ENCODE peak calls at places on chromosomes 4 and X, in four cellular contexts. O is H1, V is HCT116, H is K562. G is an unnamed sample.

GRCh38 chr4:102694791-102695190 is 66.0 kb downstream of the MANBA start:
- DNase-seq in V (no peak), H (no peak), O (no peak), G (no peak)

GRCh38 chr4:161664740-161665139 is 499.1 kb downstream of the FSTL5 start:
- DNase-seq in H (no peak), V (no peak), O (no peak), G (no peak)

GRCh38 chr4:102036619-102037376 is 246.3 kb downstream of the BANK1 start:
- DNase-seq in H (no peak), V (no peak), O (no peak), G (no peak)

GRCh38 chrX:86002076-86002896 is 45.1 kb downstream of the CHM start:
- DNase-seq in V (peak), O (peak), H (peak), G (peak)

GRCh38 chrX:76253432-76253831 is 80.6 kb downstream of the PBDC1 start:
- DNase-seq in V (peak), H (peak), O (no peak), G (peak)

GRCh38 chr4:24690436-24690835 is 104.9 kb upstream of the SOD3 start:
- DNase-seq in O (no peak), V (no peak), H (no peak), G (no peak)

GRCh38 chr4:161762796-161763195 is 401.0 kb downstream of the FSTL5 start:
- DNase-seq in V (no peak), H (no peak), O (no peak), G (no peak)

GRCh38 chr4:99998062-99998880 is 48.2 kb upstream of the H2AZ1 start:
- DNase-seq in V (peak), H (no peak), O (no peak), G (peak)

GRCh38 chr4:26298198-26298950 is 22.4 kb upstream of the RBPJ start:
- DNase-seq in H (no peak), O (no peak), V (no peak), G (no peak)

GRCh38 chr4:2768921-2769336 is 12.8 kb upstream of the TNIP2 start:
- DNase-seq in V (no peak), O (no peak), H (no peak), G (no peak)

GRCh38 chr4:122218762-122219161 is 66.6 kb downstream of the BLTP1 start:
- DNase-seq in V (no peak), H (no peak), O (no peak), G (peak)

GRCh38 chrX:118975831-118976598 is 1.6 kb downstream of the LONRF3 start:
- DNase-seq in V (no peak), H (peak), O (no peak), G (peak)

GRCh38 chr4:136865591-136865990 is 666.7 kb downstream of the PCDH18 start:
- DNase-seq in H (no peak), V (no peak), O (no peak), G (no peak)

GRCh38 chr4:73379946-73380345 is 24.1 kb upstream of the ALB start:
- DNase-seq in O (no peak), H (no peak), V (no peak), G (no peak)

GRCh38 chrX:76555816-76556215 is 128.3 kb downstream of the MAGEE1 start:
- DNase-seq in H (peak), V (peak), O (peak), G (peak)

GRCh38 chr4:85092536-85092935 is 126.0 kb upstream of the WDFY3 start:
- DNase-seq in H (no peak), V (no peak), O (no peak), G (no peak)

GRCh38 chr4:22504931-22505330 is 10.9 kb downstream of the ADGRA3 start:
- DNase-seq in H (no peak), O (no peak), V (no peak), G (no peak)

GRCh38 chrX:117196481-117196880 is 733.7 kb upstream of the CT83 start:
- DNase-seq in V (no peak), H (no peak), O (peak), G (no peak)

GRCh38 chrX:119984652-119985051 is 41.1 kb upstream of the NKAP start:
- DNase-seq in V (no peak), H (no peak), O (no peak), G (no peak)
- TF ChIP-seq FOSL1 in V (no peak), H (no peak), O (no peak), G (no peak)

GRCh38 chrX:44874481-44875184 is 1.6 kb downstream of the KDM6A start:
- DNase-seq in O (no peak), H (peak), V (no peak), G (no peak)

GRCh38 chrX:44872817-44873414 is at the start of gene KDM6A:
- DNase-seq in V (peak), O (peak), H (peak), G (peak)

GRCh38 chrX:44873415-44874270 is 655 bp downstream of the KDM6A start:
- DNase-seq in V (no peak), O (peak), H (peak), G (no peak)

GRCh38 chrX:44871114-44871645 is 1.8 kb upstream of the KDM6A start:
- DNase-seq in O (no peak), V (no peak), H (no peak), G (no peak)

DNA sequence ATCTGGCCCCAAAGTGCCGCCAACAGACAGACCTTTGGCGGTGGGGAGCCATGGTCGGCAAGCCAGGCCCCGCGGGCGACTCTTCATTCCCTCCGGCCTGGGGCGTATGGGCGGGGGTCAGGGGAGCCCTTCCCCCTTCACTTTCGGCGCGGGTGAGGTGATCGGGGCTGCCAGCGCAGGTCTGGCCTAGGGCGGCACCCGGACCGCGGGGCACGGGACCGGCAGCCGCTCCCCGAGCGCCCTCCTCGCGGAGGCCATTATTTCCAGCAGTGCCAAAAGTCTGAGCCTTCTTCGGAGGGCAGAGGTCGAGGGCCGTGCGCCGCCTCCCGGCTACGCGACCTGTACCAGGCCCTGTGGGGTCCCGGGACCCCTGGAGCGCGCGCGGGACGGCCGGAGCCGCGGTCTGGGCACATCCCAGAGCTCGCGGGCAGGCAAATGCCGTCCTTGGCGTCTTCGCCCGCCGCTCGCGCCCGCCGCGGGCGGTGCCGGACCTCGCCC is 620 bp upstream of the KDM6A start:
- DNase-seq in H (peak), O (no peak), V (no peak), G (no peak)
- TF ChIP-seq FOSL1 in H (no peak), O (no peak), V (no peak), G (no peak)

DNA sequence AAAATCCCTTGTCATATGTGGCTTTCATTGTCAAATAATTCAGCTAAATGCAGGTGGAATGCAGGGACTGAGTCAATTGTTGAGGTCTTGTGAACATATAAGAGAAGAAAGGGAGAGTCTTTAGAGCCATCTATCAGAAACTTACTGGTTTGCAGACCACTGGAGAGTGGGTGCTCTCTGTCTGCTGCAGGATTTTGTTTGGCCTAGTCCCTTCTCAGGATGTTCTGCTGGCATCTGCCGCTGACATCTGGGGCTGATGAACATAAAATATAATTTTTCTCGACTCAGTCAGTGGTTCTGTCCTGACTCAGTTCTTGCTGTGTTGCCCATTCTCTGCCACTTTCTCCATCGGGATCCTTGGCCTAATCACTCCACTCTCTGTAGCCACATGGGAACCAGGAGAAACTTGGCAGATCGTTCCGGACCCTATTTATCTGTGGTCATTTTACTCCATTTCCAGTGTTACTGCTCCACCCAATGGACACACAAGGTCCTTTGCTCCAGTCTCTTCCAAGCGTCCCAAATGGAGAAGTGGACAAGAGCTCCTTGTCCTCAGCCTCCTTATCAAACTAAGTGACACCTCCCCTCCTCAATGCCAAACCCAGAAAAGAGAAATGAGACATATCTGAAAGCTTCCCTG is 436.2 kb downstream of the FAT4 start:
- DNase-seq in H (no peak), O (no peak), V (no peak), G (peak)
- TF ChIP-seq FOSL1 in H (no peak), O (no peak), V (no peak), G (no peak)

DNA sequence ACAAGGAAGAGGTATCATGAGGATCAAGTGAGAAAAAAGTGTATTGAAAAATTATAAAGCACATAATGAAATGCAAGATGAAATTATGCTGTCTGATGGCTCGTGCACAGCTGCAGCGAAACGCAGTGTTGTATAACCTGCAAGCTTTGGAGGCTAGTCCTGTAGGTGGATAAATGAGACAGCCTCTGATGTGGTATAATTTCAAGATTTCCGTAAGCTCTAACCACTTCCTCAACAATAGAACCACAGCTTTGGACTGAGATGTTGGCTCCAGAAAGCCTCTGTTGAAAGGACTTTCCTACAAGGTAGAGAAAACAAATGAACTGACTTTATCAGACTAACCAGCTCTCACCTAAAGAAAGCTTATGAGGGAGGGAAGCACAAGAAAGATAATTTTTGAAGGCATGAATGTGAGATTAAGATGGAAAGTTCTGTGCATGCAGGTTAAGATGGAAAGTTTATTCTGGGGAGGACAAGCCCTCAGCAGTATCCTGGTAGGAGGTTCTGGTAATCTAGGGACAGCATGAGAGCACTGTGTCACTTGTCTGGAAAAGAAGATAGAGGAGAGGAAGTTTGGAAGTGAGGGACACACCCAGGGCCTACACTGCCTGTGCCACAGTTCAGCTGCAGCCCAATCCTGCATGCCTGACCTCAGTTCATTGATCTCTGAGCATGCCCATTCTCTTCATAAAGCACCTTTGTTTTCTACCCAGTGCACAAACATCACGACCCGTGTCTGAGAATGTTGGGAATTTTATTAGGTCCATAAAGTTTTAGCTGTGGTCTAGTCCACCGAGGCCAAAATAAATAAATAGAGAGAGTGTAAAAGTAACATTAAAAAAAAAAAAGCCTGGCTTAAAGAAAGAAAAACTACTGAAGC is 161.5 kb upstream of the SFRP2 start:
- DNase-seq in O (no peak), V (no peak), H (no peak), G (peak)
- TF ChIP-seq FOSL1 in O (no peak), V (no peak), H (peak), G (no peak)

GRCh38 chr4:33715996-33716395 is 2528.3 kb downstream of the ARAP2 start:
- DNase-seq in V (no peak), H (no peak), O (no peak), G (no peak)
- TF ChIP-seq FOSL1 in V (no peak), H (no peak), O (no peak), G (no peak)

DNA sequence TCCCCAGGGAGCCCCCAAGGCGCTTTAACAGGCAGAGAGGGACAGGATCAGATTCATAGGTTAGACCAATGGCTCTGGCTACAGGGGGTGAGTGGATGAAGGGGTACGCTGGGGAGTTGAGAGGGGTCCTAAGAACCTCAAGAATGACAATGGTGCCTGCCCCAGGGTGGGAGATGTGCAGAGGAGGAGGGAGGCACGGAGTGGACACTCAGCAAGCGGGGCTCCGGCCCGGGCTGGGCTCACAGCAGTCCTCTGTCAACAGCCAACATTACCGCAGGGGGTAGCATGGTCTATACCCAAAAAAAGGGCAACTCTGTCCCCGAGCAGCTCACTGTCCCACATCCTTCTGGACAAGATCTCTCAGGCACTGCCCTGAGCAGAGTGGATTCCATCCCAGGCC is 47.6 kb upstream of the PPP2R2C start:
- DNase-seq in H (no peak), O (no peak), V (no peak), G (no peak)
- TF ChIP-seq FOSL1 in H (no peak), O (no peak), V (no peak), G (no peak)